ENCODE peak calls at places on chromosomes 16 and 17, in four cellular contexts. One of them, this sample, is unnamed.

GRCh38 chr17:56912105-56912999 is 1.5 kb downstream of the TRIM25 start:
- DNase-seq in WTC11: no peak
- DNase-seq in A549: no peak
- DNase-seq in HepG2: peak; percentile 57
- DNase-seq in this sample: no peak

GRCh38 chr17:76131061-76131691 is 9.9 kb downstream of the FOXJ1 start:
- DNase-seq in WTC11: peak; percentile 31
- DNase-seq in HepG2: no peak
- DNase-seq in A549: no peak
- DNase-seq in this sample: no peak

GRCh38 chr17:83181991-83182619 is 102.7 kb downstream of the METRNL start:
- DNase-seq in A549: no peak
- DNase-seq in WTC11: peak; percentile 7
- DNase-seq in HepG2: no peak
- DNase-seq in this sample: no peak

GRCh38 chr16:67944690-67945391 is 921 bp upstream of the LCAT start:
- DNase-seq in WTC11: no peak
- DNase-seq in A549: no peak
- DNase-seq in HepG2: no peak
- DNase-seq in this sample: no peak

GRCh38 chr16:4401094-4401501 is 15.3 kb downstream of the CORO7 start:
- DNase-seq in WTC11: no peak
- DNase-seq in A549: no peak
- DNase-seq in HepG2: no peak
- DNase-seq in this sample: no peak

GRCh38 chr17:58289869-58290268 is 9.1 kb upstream of the MPO start:
- DNase-seq in HepG2: peak; percentile 20
- DNase-seq in WTC11: no peak
- DNase-seq in A549: no peak
- DNase-seq in this sample: no peak

GRCh38 chr17:18041776-18042175 is 2.6 kb downstream of the GID4 start:
- DNase-seq in WTC11: no peak
- DNase-seq in HepG2: no peak
- DNase-seq in A549: no peak
- DNase-seq in this sample: no peak

GRCh38 chr16:86877108-86877507 is 298.8 kb downstream of the FOXL1 start:
- DNase-seq in HepG2: no peak
- DNase-seq in WTC11: no peak
- DNase-seq in A549: no peak
- DNase-seq in this sample: no peak

GRCh38 chr16:27980919-27981670 is 82.4 kb downstream of the GSG1L start:
- DNase-seq in WTC11: no peak
- DNase-seq in A549: no peak
- DNase-seq in HepG2: no peak
- DNase-seq in this sample: no peak

GRCh38 chr16:20937736-20938135 is 37.2 kb downstream of the LYRM1 start:
- DNase-seq in A549: no peak
- DNase-seq in HepG2: peak; percentile 35
- DNase-seq in WTC11: no peak
- DNase-seq in this sample: no peak

GRCh38 chr16:85767569-85767968 is 16.7 kb upstream of the C16orf74 start:
- DNase-seq in WTC11: no peak
- DNase-seq in HepG2: no peak
- DNase-seq in A549: peak; percentile 96
- DNase-seq in this sample: peak; percentile 15

GRCh38 chr17:1894753-1895339 is 65.0 kb downstream of the RPA1 start:
- DNase-seq in WTC11: no peak
- DNase-seq in A549: no peak
- DNase-seq in HepG2: no peak
- DNase-seq in this sample: peak; percentile 16

GRCh38 chr16:63614421-63614820 is 1507.4 kb downstream of the CDH11 start:
- DNase-seq in HepG2: no peak
- DNase-seq in A549: no peak
- DNase-seq in WTC11: no peak
- DNase-seq in this sample: no peak

GRCh38 chr16:72427001-72427785 is 255.2 kb upstream of the PMFBP1 start:
- DNase-seq in A549: no peak
- DNase-seq in WTC11: no peak
- DNase-seq in HepG2: no peak
- DNase-seq in this sample: no peak

GRCh38 chr17:50117202-50118040 is 12.5 kb downstream of the SAMD14 start:
- DNase-seq in A549: peak; percentile 78
- DNase-seq in HepG2: peak; percentile 51
- DNase-seq in WTC11: peak; percentile 82
- DNase-seq in this sample: peak; percentile 78

GRCh38 chr17:36652716-36653115 is 51.3 kb downstream of the MRM1 start:
- DNase-seq in WTC11: no peak
- DNase-seq in HepG2: no peak
- DNase-seq in A549: no peak
- DNase-seq in this sample: no peak

GRCh38 chr17:42279776-42280630 is 3.8 kb upstream of the STAT5B start:
- DNase-seq in A549: no peak
- DNase-seq in WTC11: no peak
- DNase-seq in HepG2: no peak
- DNase-seq in this sample: peak; percentile 12

GRCh38 chr16:23124315-23124714 is 24.9 kb downstream of the USP31 start:
- DNase-seq in WTC11: no peak
- DNase-seq in HepG2: no peak
- DNase-seq in A549: peak; percentile 52
- DNase-seq in this sample: no peak

GRCh38 chr17:8518346-8518745 is 82.7 kb downstream of the NDEL1 start:
- DNase-seq in WTC11: no peak
- DNase-seq in A549: no peak
- DNase-seq in HepG2: no peak
- DNase-seq in this sample: no peak

GRCh38 chr17:8859029-8859803 is 8.3 kb downstream of the PIK3R6 start:
- DNase-seq in A549: no peak
- DNase-seq in WTC11: no peak
- DNase-seq in HepG2: peak; percentile 18
- DNase-seq in this sample: no peak

GRCh38 chr16:9260665-9261064 is 169.2 kb downstream of the HAPSTR1 start:
- DNase-seq in WTC11: no peak
- DNase-seq in HepG2: peak; percentile 40
- DNase-seq in A549: no peak
- DNase-seq in this sample: no peak

GRCh38 chr16:9259914-9260608 is 168.6 kb downstream of the HAPSTR1 start:
- DNase-seq in WTC11: no peak
- DNase-seq in HepG2: peak; percentile 56
- DNase-seq in A549: no peak
- DNase-seq in this sample: no peak

GRCh38 chr16:9262941-9263340 is 171.5 kb downstream of the HAPSTR1 start:
- DNase-seq in WTC11: no peak
- DNase-seq in HepG2: no peak
- DNase-seq in A549: no peak
- DNase-seq in this sample: no peak

GRCh38 chr16:9258423-9259051 is 167.1 kb downstream of the HAPSTR1 start:
- DNase-seq in A549: peak; percentile 54
- DNase-seq in HepG2: peak; percentile 44
- DNase-seq in WTC11: peak; percentile 75
- DNase-seq in this sample: peak; percentile 66

GRCh38 chr16:9261376-9261775 is 169.9 kb downstream of the HAPSTR1 start:
- DNase-seq in A549: no peak
- DNase-seq in HepG2: no peak
- DNase-seq in WTC11: no peak
- DNase-seq in this sample: no peak
- TF ChIP-seq NR3C1 in A549: no peak
- TF ChIP-seq NR3C1 in HepG2: no peak
- TF ChIP-seq NR3C1 in WTC11: no peak
- TF ChIP-seq NR3C1 in this sample: no peak

DNA sequence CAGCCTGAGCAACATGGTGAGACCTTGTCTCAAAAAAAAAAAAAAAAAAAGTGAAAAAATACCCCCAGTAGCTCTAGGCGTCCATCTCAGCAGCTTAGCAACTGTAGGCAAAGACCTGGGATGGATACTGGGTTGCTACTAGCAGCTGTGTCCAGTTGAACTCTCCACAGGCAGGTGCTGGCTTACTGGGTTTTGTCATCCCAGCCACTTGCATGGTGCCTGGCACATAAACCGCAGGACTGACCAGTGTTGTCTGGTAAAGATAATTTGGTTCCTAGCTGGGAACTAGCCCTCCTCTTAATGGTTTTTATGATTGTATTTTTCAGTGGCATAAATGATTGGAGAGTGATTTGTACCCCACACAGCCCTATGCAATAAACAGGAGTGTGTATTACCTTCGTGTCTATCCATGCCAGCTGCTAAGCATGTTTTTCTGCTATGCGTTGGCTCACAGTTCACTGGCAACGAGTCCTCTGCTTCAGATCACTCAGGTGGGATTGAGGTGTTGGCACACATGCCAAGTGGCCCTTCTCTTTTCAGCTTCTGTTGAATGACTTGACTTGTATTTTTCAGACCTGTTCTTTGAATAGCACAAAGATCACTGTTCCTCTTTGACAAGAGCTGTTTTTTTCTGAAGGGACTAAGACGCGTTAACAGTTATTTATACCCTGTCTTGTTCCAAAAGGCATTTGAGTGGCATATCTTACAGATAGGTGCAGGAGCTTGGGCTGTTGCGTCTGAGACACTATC is 352.9 kb downstream of the SNX29 start:
- DNase-seq in WTC11: no peak
- DNase-seq in A549: no peak
- DNase-seq in HepG2: no peak
- DNase-seq in this sample: no peak
- TF ChIP-seq ESRRA in WTC11: no peak
- TF ChIP-seq ESRRA in A549: no peak
- TF ChIP-seq ESRRA in HepG2: no peak
- TF ChIP-seq ESRRA in this sample: no peak

GRCh38 chr17:45740553-45741330 is 43.4 kb upstream of the CRHR1 start:
- DNase-seq in A549: peak; percentile 77
- DNase-seq in WTC11: peak; percentile 84
- DNase-seq in HepG2: peak; percentile 35
- DNase-seq in this sample: peak; percentile 93
- TF ChIP-seq NR3C1 in A549: no peak
- TF ChIP-seq NR3C1 in WTC11: no peak
- TF ChIP-seq NR3C1 in HepG2: no peak
- TF ChIP-seq NR3C1 in this sample: no peak

GRCh38 chr17:10195090-10195489 is 3.3 kb downstream of the GAS7 start:
- DNase-seq in HepG2: no peak
- DNase-seq in A549: no peak
- DNase-seq in WTC11: no peak
- DNase-seq in this sample: no peak
- TF ChIP-seq ESRRA in HepG2: no peak
- TF ChIP-seq ESRRA in A549: no peak
- TF ChIP-seq ESRRA in WTC11: no peak
- TF ChIP-seq ESRRA in this sample: no peak

DNA sequence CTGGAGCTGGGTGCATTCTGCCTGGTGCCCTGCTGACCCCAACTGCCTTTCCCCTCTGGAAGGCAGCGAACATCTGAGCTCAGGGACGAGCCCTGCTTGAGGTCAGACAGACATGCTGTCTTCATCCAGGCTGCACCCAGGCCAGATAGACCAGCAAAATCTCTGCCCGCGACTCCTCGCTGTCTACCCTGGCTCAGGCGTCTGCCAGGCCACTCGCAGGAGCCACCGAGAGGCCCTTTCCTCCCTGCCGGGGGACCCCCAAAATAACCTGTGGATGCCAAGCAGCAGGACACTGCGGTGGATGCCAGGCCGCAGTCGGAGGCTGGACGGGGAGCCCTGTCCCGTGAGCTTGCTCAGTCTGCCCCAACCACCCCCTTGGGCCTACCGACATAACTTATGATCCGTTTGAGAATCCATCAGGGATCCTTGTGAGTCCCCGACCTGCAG is 3.3 kb upstream of the SLC25A10 start:
- DNase-seq in A549: no peak
- DNase-seq in HepG2: no peak
- DNase-seq in WTC11: no peak
- DNase-seq in this sample: no peak
- TF ChIP-seq NR3C1 in A549: no peak
- TF ChIP-seq NR3C1 in HepG2: no peak
- TF ChIP-seq NR3C1 in WTC11: no peak
- TF ChIP-seq NR3C1 in this sample: no peak

DNA sequence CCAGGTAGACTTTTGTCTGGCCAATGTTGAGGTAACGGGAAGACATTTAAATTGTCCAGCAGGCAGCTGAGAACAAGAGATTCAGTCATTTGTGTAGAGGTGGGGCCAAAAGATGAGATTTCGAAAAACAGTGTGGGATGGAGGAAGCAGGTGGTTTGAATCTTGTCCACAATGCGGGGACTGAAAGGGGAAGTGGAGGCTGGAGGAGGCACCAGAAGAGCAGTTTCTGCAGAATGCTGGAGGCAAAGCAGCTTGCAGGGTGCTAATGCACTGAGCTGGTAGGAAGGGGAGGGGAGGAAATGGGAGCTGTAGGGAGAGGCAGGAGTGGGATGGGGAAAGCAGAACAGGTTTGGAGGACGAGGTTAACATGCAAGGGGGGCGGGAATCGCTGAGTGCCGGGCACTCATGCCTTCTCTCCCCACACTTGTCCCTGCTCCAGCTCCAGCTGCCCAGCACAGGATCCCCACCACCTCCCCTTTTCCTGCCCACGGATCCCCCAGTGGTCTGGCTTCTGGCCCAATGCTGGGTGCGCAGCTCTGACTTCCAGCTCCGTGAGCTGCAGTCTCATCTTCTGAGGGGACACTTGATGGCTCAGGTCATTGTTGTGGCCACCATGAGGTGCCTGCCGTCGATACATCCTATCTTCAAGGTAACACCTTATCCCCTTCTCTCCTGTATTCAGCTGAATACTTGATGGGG is 9.4 kb downstream of the C17orf100 start:
- DNase-seq in A549: no peak
- DNase-seq in WTC11: no peak
- DNase-seq in HepG2: no peak
- DNase-seq in this sample: no peak
- TF ChIP-seq ESRRA in A549: no peak
- TF ChIP-seq ESRRA in WTC11: no peak
- TF ChIP-seq ESRRA in HepG2: no peak
- TF ChIP-seq ESRRA in this sample: no peak

GRCh38 chr16:2987854-2988253 is 7.6 kb upstream of the PKMYT1 start:
- DNase-seq in HepG2: no peak
- DNase-seq in WTC11: no peak
- DNase-seq in A549: no peak
- DNase-seq in this sample: no peak
- TF ChIP-seq NR3C1 in HepG2: no peak
- TF ChIP-seq NR3C1 in WTC11: no peak
- TF ChIP-seq NR3C1 in A549: no peak
- TF ChIP-seq NR3C1 in this sample: no peak

This sample was measured in K562.